ENCODE peak calls at places on chromosome 18, in seven cellular contexts. One of them, this sample, is unnamed.

GRCh38 chr18:46916551-46917107 is 678 bp downstream of the PIAS2 start:
- DNase-seq in cardiac fibroblast: peak; percentile 41
- DNase-seq in WERI-Rb-1: no peak
- DNase-seq in HFF-Myc: no peak
- DNase-seq in ovary: no peak
- DNase-seq in fibroblast of the aortic adventitia: peak; percentile 42
- DNase-seq in Peyer's patch: peak; percentile 36
- DNase-seq in this sample: no peak

GRCh38 chr18:33579147-33579867 is 1.3 kb downstream of the ASXL3 start:
- DNase-seq in Peyer's patch: no peak
- DNase-seq in WERI-Rb-1: no peak
- DNase-seq in HFF-Myc: no peak
- DNase-seq in fibroblast of the aortic adventitia: no peak
- DNase-seq in cardiac fibroblast: no peak
- DNase-seq in ovary: no peak
- DNase-seq in this sample: no peak

GRCh38 chr18:45050712-45051639 is 370.3 kb downstream of the SETBP1 start:
- DNase-seq in WERI-Rb-1: no peak
- DNase-seq in Peyer's patch: no peak
- DNase-seq in cardiac fibroblast: peak; percentile 81
- DNase-seq in HFF-Myc: peak; percentile 91
- DNase-seq in fibroblast of the aortic adventitia: peak; percentile 90
- DNase-seq in ovary: no peak
- DNase-seq in this sample: no peak

GRCh38 chr18:80245781-80246655 is 1.3 kb downstream of the PARD6G start:
- DNase-seq in HFF-Myc: no peak
- DNase-seq in WERI-Rb-1: peak; percentile 89
- DNase-seq in Peyer's patch: no peak
- DNase-seq in ovary: peak; percentile 72
- DNase-seq in fibroblast of the aortic adventitia: no peak
- DNase-seq in cardiac fibroblast: no peak
- DNase-seq in this sample: no peak

GRCh38 chr18:42018831-42019230 is 63.8 kb downstream of the PIK3C3 start:
- DNase-seq in ovary: no peak
- DNase-seq in fibroblast of the aortic adventitia: peak; percentile 23
- DNase-seq in WERI-Rb-1: no peak
- DNase-seq in cardiac fibroblast: no peak
- DNase-seq in HFF-Myc: no peak
- DNase-seq in Peyer's patch: no peak
- DNase-seq in this sample: no peak

GRCh38 chr18:40431071-40431998 is 1523.7 kb upstream of the PIK3C3 start:
- DNase-seq in fibroblast of the aortic adventitia: no peak
- DNase-seq in Peyer's patch: no peak
- DNase-seq in ovary: no peak
- DNase-seq in WERI-Rb-1: peak; percentile 25
- DNase-seq in HFF-Myc: no peak
- DNase-seq in cardiac fibroblast: no peak
- DNase-seq in this sample: no peak

GRCh38 chr18:64110692-64111480 is 38.0 kb downstream of the LINC00305 start:
- DNase-seq in WERI-Rb-1: peak; percentile 56
- DNase-seq in HFF-Myc: no peak
- DNase-seq in fibroblast of the aortic adventitia: no peak
- DNase-seq in Peyer's patch: no peak
- DNase-seq in ovary: no peak
- DNase-seq in cardiac fibroblast: peak; percentile 3
- DNase-seq in this sample: no peak

GRCh38 chr18:11981633-11982366 is 493 bp downstream of the IMPA2 start:
- DNase-seq in Peyer's patch: peak; percentile 31
- DNase-seq in fibroblast of the aortic adventitia: peak; percentile 14
- DNase-seq in ovary: peak; percentile 75
- DNase-seq in HFF-Myc: no peak
- DNase-seq in cardiac fibroblast: peak; percentile 28
- DNase-seq in WERI-Rb-1: no peak
- DNase-seq in this sample: no peak

GRCh38 chr18:67551146-67551545 is 34.6 kb upstream of the DSEL start:
- DNase-seq in fibroblast of the aortic adventitia: no peak
- DNase-seq in WERI-Rb-1: no peak
- DNase-seq in ovary: no peak
- DNase-seq in cardiac fibroblast: no peak
- DNase-seq in Peyer's patch: no peak
- DNase-seq in HFF-Myc: no peak
- DNase-seq in this sample: no peak

GRCh38 chr18:46946656-46947282 is 29.4 kb downstream of the KATNAL2 start:
- DNase-seq in ovary: peak; percentile 77
- DNase-seq in Peyer's patch: peak; percentile 63
- DNase-seq in fibroblast of the aortic adventitia: peak; percentile 63
- DNase-seq in WERI-Rb-1: peak; percentile 94
- DNase-seq in HFF-Myc: peak; percentile 53
- DNase-seq in cardiac fibroblast: peak; percentile 87
- DNase-seq in this sample: peak; percentile 86

GRCh38 chr18:55625875-55626274 is 37.9 kb upstream of the TCF4 start:
- DNase-seq in ovary: no peak
- DNase-seq in cardiac fibroblast: no peak
- DNase-seq in fibroblast of the aortic adventitia: no peak
- DNase-seq in WERI-Rb-1: no peak
- DNase-seq in Peyer's patch: no peak
- DNase-seq in HFF-Myc: no peak
- DNase-seq in this sample: no peak

GRCh38 chr18:23250893-23251656 is 115.8 kb downstream of the CABLES1 start:
- DNase-seq in ovary: no peak
- DNase-seq in fibroblast of the aortic adventitia: peak; percentile 78
- DNase-seq in WERI-Rb-1: no peak
- DNase-seq in cardiac fibroblast: peak; percentile 68
- DNase-seq in HFF-Myc: no peak
- DNase-seq in Peyer's patch: no peak
- DNase-seq in this sample: peak; percentile 86

GRCh38 chr18:66587430-66587829 is 16.5 kb downstream of the CDH19 start:
- DNase-seq in HFF-Myc: no peak
- DNase-seq in fibroblast of the aortic adventitia: no peak
- DNase-seq in cardiac fibroblast: peak; percentile 14
- DNase-seq in Peyer's patch: no peak
- DNase-seq in ovary: no peak
- DNase-seq in WERI-Rb-1: no peak
- DNase-seq in this sample: no peak

GRCh38 chr18:58013241-58014211 is 30.5 kb upstream of the NEDD4L start:
- DNase-seq in HFF-Myc: no peak
- DNase-seq in fibroblast of the aortic adventitia: no peak
- DNase-seq in cardiac fibroblast: peak; percentile 48
- DNase-seq in ovary: no peak
- DNase-seq in Peyer's patch: no peak
- DNase-seq in WERI-Rb-1: no peak
- DNase-seq in this sample: no peak
- H3K4me3 ChIP-seq in HFF-Myc: no peak overlapping the region
- H3K4me3 ChIP-seq in fibroblast of the aortic adventitia: no peak overlapping the region
- H3K4me3 ChIP-seq in cardiac fibroblast: no peak overlapping the region
- H3K4me3 ChIP-seq in ovary: no peak overlapping the region
- H3K4me3 ChIP-seq in Peyer's patch: no peak overlapping the region
- H3K4me3 ChIP-seq in WERI-Rb-1: no peak overlapping the region
- H3K4me3 ChIP-seq in this sample: no peak overlapping the region

GRCh38 chr18:22224339-22224738 is 55.0 kb downstream of the GATA6 start:
- DNase-seq in ovary: no peak
- DNase-seq in cardiac fibroblast: no peak
- DNase-seq in WERI-Rb-1: no peak
- DNase-seq in fibroblast of the aortic adventitia: no peak
- DNase-seq in HFF-Myc: no peak
- DNase-seq in Peyer's patch: no peak
- DNase-seq in this sample: no peak

GRCh38 chr18:22223961-22224322 is 54.6 kb downstream of the GATA6 start:
- DNase-seq in cardiac fibroblast: no peak
- DNase-seq in Peyer's patch: no peak
- DNase-seq in fibroblast of the aortic adventitia: no peak
- DNase-seq in HFF-Myc: no peak
- DNase-seq in ovary: no peak
- DNase-seq in WERI-Rb-1: no peak
- DNase-seq in this sample: no peak

GRCh38 chr18:22223263-22223960 is 54.0 kb downstream of the GATA6 start:
- DNase-seq in Peyer's patch: peak; percentile 23
- DNase-seq in ovary: peak; percentile 42
- DNase-seq in cardiac fibroblast: peak; percentile 91
- DNase-seq in fibroblast of the aortic adventitia: peak; percentile 85
- DNase-seq in WERI-Rb-1: no peak
- DNase-seq in HFF-Myc: peak; percentile 24
- DNase-seq in this sample: peak; percentile 93

GRCh38 chr18:22221350-22221749 is 52.0 kb downstream of the GATA6 start:
- DNase-seq in Peyer's patch: no peak
- DNase-seq in ovary: no peak
- DNase-seq in WERI-Rb-1: no peak
- DNase-seq in fibroblast of the aortic adventitia: no peak
- DNase-seq in HFF-Myc: no peak
- DNase-seq in cardiac fibroblast: no peak
- DNase-seq in this sample: no peak

DNA sequence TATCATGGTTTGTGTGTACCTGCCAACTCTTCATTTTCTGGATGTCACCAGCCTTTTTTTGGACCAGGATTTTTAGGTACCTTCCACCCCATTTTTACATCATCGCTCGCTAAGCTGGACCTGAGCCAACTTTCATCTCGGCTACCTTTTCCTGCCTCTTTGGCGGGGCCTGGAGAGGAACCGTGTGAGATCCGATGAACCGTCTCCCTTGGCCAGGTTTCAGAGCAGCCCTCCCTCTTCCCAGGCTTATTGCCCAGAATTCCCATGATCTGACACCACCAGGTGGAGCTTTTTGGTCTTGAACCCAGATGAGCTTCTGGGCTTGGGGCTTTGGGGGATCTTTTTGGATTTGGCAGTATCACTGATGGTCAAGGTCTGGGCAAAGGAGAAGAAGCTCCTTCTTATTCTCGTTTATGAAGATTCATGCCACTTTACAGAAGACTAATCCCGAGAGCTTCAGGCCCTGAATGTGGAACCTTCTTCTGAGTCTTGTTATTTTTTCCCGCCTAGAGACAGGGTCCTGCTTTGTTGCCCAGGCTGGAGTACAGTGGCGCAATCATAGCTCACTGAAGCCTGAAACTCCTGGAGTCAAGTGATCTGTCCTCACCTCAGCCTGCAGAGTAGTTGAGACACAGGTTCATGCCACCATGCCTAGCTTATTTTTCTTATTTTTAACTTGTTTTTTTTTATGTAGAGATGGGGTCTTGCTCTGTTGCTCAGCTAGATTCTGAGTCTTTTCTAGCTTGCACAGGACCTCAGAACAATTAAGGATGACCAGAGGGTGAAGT is 50.4 kb downstream of the GATA6 start:
- DNase-seq in Peyer's patch: no peak
- DNase-seq in HFF-Myc: no peak
- DNase-seq in WERI-Rb-1: no peak
- DNase-seq in ovary: no peak
- DNase-seq in cardiac fibroblast: no peak
- DNase-seq in fibroblast of the aortic adventitia: no peak
- DNase-seq in this sample: no peak
- TF ChIP-seq CTCF in Peyer's patch: no peak
- TF ChIP-seq CTCF in HFF-Myc: peak; percentile 7
- TF ChIP-seq CTCF in WERI-Rb-1: no peak
- TF ChIP-seq CTCF in ovary: no peak
- TF ChIP-seq CTCF in cardiac fibroblast: no peak
- TF ChIP-seq CTCF in fibroblast of the aortic adventitia: peak; percentile 19
- TF ChIP-seq CTCF in this sample: no peak

DNA sequence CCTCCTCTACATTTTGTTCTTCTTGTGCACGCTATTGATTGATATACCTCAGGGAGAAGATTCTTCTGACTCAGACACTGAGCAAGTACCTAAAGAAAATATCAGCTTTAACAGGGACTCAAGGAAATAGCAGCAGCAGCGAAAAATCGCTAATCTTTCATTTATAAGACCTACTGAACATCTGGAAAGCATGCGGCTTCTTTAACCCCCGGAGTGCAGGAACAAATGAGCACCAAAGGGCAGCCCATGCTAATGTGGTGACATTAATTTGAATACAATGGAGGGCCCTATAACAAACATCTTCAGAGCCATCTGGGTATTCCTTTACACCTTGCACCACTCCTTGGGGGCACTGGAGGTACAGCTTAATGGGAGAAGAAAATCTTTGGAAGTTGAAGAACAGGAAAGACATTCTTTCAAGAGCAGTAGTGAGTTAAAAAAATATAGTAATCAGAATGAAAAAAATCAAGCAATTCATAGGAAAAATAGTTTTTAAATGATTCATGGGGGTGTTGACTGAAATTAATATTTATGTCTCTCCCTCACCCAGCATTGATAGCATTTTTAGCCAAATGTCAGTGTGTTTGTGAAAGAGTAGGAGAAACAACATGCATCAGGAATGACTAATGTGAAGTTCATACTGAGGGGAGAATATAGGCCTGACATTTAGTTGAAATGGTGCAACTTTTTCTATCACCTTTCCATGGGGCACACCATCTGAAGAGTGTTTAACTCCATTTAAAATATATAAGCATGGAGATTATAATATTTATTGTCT is 281.7 kb downstream of the HRH4 start:
- DNase-seq in HFF-Myc: no peak
- DNase-seq in cardiac fibroblast: peak; percentile 34
- DNase-seq in WERI-Rb-1: no peak
- DNase-seq in fibroblast of the aortic adventitia: peak; percentile 21
- DNase-seq in ovary: no peak
- DNase-seq in Peyer's patch: no peak
- DNase-seq in this sample: no peak
- H3K4me3 ChIP-seq in HFF-Myc: no peak overlapping the region
- H3K4me3 ChIP-seq in cardiac fibroblast: no peak overlapping the region
- H3K4me3 ChIP-seq in WERI-Rb-1: no peak overlapping the region
- H3K4me3 ChIP-seq in fibroblast of the aortic adventitia: no peak overlapping the region
- H3K4me3 ChIP-seq in ovary: no peak overlapping the region
- H3K4me3 ChIP-seq in Peyer's patch: no peak overlapping the region
- H3K4me3 ChIP-seq in this sample: no peak overlapping the region

DNA sequence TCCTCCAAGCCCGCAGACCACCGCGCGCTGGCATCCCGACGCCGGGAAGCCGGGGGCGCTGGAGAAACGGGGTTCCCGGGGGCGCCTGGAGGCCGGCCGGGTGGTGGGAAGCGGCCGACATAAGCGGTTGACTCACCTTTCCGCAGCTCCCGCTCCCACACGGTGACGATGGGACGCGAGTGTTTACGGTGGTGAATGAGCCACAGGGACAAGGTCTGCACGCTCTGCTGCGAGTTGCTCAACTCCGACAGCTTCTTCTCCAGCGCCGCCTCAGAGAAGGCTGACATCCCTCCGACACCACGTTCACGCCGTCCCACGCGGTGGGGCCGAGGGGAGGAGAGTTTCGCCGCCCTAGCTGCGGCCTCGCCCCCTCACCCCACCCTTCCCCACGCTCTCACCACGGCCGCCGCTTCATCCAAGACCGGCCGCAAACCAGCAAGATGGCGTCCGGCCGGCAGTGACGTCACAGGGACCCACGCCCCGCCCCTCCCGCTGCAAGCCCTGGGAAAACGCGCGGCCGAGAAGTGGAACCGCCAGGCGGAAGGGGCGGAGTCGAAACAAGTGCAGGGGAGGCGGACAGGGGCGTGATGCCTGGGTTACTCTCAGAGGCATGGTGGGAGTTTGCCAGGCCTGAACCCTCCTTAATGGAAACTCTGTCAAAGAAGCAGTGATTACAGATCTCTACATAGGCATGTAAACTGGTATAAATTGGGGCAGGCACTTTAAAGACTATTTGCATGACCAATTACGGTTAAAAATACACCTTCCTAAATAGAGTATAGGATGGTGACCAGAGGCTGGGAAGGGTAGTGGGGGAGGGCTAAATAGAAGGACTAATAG is at the start of gene RPRD1A:
- DNase-seq in Peyer's patch: peak; percentile 99
- DNase-seq in cardiac fibroblast: peak; percentile 95
- DNase-seq in WERI-Rb-1: peak; percentile 98
- DNase-seq in ovary: peak; percentile 98
- DNase-seq in HFF-Myc: peak; percentile 69
- DNase-seq in fibroblast of the aortic adventitia: peak; percentile 90
- DNase-seq in this sample: peak; percentile 99
- TF ChIP-seq CTCF in Peyer's patch: no peak
- TF ChIP-seq CTCF in cardiac fibroblast: no peak
- TF ChIP-seq CTCF in WERI-Rb-1: no peak
- TF ChIP-seq CTCF in ovary: no peak
- TF ChIP-seq CTCF in HFF-Myc: no peak
- TF ChIP-seq CTCF in fibroblast of the aortic adventitia: no peak
- TF ChIP-seq CTCF in this sample: no peak

This sample was measured in upper lobe of right lung.